ENCODE peak calls at places on chromosomes 4 and X, in nine cellular contexts. C is left ventricle myocardium inferior, H is caudate nucleus, I is aorta, D is GM23248, N is lower lobe of right lung, L is left lung, T is GM23338, Z is A549. V is an unnamed sample.

GRCh38 chr4:100061835-100062234 is 111.8 kb upstream of the H2AZ1 start:
- DNase-seq in D (peak; percentile 8), N (no peak), I (no peak), Z (no peak), C (no peak), T (no peak), L (no peak), H (no peak), V (no peak)

GRCh38 chr4:69214716-69215115 is at the start of gene UGT2B11:
- DNase-seq in L (no peak), T (no peak), N (no peak), C (no peak), I (no peak), D (no peak), Z (peak; percentile 71), H (no peak), V (no peak)

GRCh38 chr4:26351685-26352084 is 30.9 kb downstream of the RBPJ start:
- DNase-seq in T (no peak), Z (no peak), C (no peak), N (no peak), L (no peak), D (no peak), H (no peak), I (no peak), V (no peak)

GRCh38 chr4:148735432-148736155 is 293.4 kb upstream of the NR3C2 start:
- DNase-seq in D (no peak), I (no peak), L (no peak), H (no peak), Z (no peak), N (no peak), T (no peak), C (no peak), V (no peak)

GRCh38 chrX:75623535-75623934 is 100.7 kb upstream of the ZDHHC15 start:
- DNase-seq in C (no peak), L (no peak), N (no peak), H (no peak), Z (peak; percentile 1), T (peak; percentile 49), D (no peak), I (no peak), V (no peak)

GRCh38 chr4:20418865-20419451 is 167.3 kb downstream of the SLIT2 start:
- DNase-seq in H (no peak), I (no peak), C (no peak), N (no peak), Z (peak; percentile 40), T (peak; percentile 48), D (peak; percentile 83), L (no peak), V (no peak)

GRCh38 chr4:139609647-139610046 is 53.6 kb upstream of the SETD7 start:
- DNase-seq in D (peak; percentile 71), L (no peak), N (no peak), Z (peak; percentile 53), I (no peak), T (no peak), H (no peak), C (no peak), V (no peak)

GRCh38 chrX:23799469-23800065 is 16.6 kb downstream of the SAT1 start:
- DNase-seq in H (no peak), L (no peak), Z (no peak), D (peak; percentile 26), N (no peak), T (no peak), C (no peak), I (no peak), V (no peak)

GRCh38 chr4:153450545-153450917 is 15.6 kb upstream of the TMEM131L start:
- DNase-seq in T (no peak), I (no peak), C (no peak), L (no peak), D (no peak), Z (no peak), N (no peak), H (no peak), V (no peak)

GRCh38 chr4:153447175-153447887 is 18.8 kb upstream of the TMEM131L start:
- DNase-seq in N (no peak), C (no peak), H (no peak), D (peak; percentile 52), T (no peak), Z (no peak), L (no peak), I (no peak), V (no peak)

GRCh38 chr4:153449338-153449737 is 16.8 kb upstream of the TMEM131L start:
- DNase-seq in T (no peak), C (no peak), I (no peak), L (no peak), H (no peak), Z (no peak), N (no peak), D (no peak), V (no peak)

GRCh38 chr4:153451931-153452660 is 14.1 kb upstream of the TMEM131L start:
- DNase-seq in T (peak; percentile 82), I (no peak), L (peak; percentile 73), H (no peak), D (no peak), Z (no peak), C (no peak), N (peak; percentile 49), V (peak; percentile 79)

DNA sequence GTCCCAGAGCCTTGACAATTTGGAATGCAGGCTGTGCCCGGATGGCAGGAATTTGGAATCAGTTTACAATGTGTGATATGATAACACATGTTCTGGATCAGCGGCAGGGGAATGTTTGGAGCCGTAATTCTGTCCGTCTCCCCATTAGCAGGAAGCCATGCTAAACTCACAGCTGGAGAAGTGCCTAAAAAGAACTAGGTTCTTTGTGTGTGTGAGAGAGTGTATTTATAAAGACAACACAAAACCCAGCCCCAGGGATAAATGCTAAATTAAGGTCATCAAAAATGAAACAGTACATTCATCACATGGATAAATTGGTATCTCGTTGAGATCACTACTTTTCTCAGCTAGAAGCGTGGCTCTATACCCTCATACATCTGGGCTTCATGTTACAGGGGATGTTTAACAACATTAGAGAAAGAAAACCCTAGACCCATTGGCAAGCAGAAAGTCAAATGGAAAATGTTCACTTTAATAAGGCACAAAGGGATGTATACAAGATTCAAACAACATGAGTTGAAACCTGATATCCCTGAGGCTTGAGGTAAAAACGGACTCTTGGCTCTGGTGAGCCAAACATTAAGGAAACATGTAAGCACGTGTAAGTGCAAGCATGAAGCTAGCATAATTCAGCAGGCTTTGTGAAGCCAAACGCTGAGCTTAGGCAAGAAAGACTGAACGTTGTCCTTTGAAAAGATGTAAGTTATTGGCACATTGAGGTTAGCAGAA is 18.0 kb upstream of the TMEM131L start:
- DNase-seq in L (no peak), Z (no peak), I (no peak), H (no peak), N (no peak), C (no peak), T (no peak), D (no peak), V (no peak)
- H3K27ac ChIP-seq in L (peak overlapping the region; percentile 24), Z (no peak overlapping the region), I (no peak overlapping the region), H (no peak overlapping the region), N (no peak overlapping the region), C (peak overlapping the region; percentile 21), T (no peak overlapping the region), D (no peak overlapping the region), V (peak overlapping the region; percentile 32)

GRCh38 chrX:67601771-67602170 is 58.0 kb downstream of the AR start:
- DNase-seq in Z (no peak), T (no peak), D (peak; percentile 15), H (no peak), L (no peak), N (no peak), I (no peak), C (no peak), V (no peak)

GRCh38 chrX:67599532-67599931 is 55.7 kb downstream of the AR start:
- DNase-seq in I (no peak), N (no peak), D (no peak), T (no peak), Z (no peak), L (no peak), C (no peak), H (no peak), V (no peak)

GRCh38 chrX:67610282-67610681 is 66.5 kb downstream of the AR start:
- DNase-seq in C (no peak), L (no peak), H (no peak), D (no peak), N (no peak), I (no peak), Z (no peak), T (no peak), V (no peak)

GRCh38 chrX:67607436-67607835 is 63.6 kb downstream of the AR start:
- DNase-seq in I (no peak), C (no peak), T (no peak), Z (no peak), D (peak; percentile 71), H (no peak), N (no peak), L (no peak), V (no peak)

DNA sequence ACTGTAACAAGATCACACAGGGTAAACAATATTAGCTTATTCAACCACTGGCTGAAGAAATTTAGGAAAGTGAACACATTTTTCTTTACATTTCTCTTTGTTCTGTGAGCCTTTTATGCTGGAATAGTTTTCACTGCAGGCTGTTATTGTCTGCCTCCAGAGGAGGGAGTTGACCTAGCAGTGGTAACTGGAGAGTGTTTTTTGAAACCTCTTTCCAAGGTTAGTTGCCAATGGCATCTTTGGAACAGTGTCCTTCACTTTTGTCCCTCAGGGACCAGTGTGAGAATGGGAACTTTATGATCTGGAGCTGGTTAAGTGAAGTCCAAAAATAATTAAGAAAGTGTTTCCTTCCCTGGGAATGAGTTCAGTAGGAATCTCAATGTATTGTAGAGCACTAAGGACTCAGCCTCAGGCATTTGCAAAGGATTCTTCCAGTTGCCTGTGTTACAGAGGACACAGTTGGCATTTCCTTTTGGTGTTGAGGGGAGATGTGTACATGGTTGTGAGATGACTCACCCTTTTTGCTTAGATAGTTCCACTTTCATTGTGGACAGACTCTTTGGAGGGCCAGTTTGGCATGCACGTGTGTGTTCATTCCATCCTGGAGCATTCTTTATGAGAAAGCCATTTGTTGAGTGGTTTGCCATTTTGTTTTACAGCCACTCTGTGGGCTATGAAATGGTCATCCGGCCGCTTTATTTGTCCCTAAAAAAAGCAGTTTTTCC is 61.3 kb downstream of the AR start:
- DNase-seq in I (no peak), Z (peak; percentile 79), D (peak; percentile 86), H (no peak), T (peak; percentile 15), L (no peak), N (no peak), C (no peak), V (no peak)
- H3K27ac ChIP-seq in I (no peak overlapping the region), Z (peak overlapping the region; percentile 70), D (peak overlapping the region; percentile 76), H (no peak overlapping the region), T (no peak overlapping the region), L (no peak overlapping the region), N (no peak overlapping the region), C (no peak overlapping the region), V (no peak overlapping the region)

DNA sequence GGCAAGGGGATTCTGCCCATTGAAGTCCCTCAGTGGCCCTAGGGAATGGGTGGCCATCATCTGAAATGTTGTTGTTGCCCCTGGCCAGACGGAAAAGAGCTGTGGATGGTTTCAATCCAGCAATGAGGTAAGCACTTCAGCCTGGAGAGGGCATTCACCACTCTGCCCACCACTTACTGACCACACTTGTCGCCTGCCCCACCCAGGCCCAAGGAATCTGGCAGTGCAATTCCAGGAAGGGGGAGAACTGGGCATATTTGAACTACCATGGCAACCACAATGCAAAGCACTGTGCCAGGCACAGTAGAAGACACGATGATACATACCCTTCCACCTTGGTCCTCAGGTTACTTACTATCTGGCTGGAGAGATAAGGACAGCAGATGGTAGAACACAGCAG is 161.6 kb downstream of the PDGFRA start:
- DNase-seq in D (no peak), T (no peak), N (peak; percentile 64), L (no peak), Z (no peak), I (no peak), H (no peak), C (no peak), V (no peak)
- H3K27ac ChIP-seq in D (no peak overlapping the region), T (no peak overlapping the region), N (peak overlapping the region; percentile 8), L (no peak overlapping the region), Z (no peak overlapping the region), I (no peak overlapping the region), H (no peak overlapping the region), C (no peak overlapping the region), V (no peak overlapping the region)

DNA sequence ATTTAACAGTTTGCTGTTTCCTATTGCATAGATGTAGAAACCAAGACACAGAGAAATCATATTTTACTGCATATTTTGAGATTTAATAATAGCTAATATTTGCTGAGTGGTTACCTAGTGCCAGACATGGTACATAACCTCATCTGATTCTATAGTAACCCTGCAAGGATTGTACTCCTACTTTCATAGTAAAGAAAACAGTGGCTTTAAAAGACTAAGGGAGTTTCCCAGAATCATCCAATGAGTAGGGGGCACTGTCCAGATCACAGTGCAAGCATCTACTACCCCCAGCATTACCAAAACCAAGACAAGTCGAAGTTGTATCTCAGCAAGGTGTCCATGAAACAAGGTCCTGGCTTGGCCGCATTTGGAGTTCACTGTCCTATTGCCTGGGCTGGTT is 224.5 kb upstream of the TENM3 start:
- DNase-seq in I (no peak), N (no peak), Z (no peak), D (no peak), L (no peak), C (no peak), H (no peak), T (no peak), V (no peak)
- H3K27ac ChIP-seq in I (no peak overlapping the region), N (no peak overlapping the region), Z (no peak overlapping the region), D (no peak overlapping the region), L (no peak overlapping the region), C (no peak overlapping the region), H (no peak overlapping the region), T (no peak overlapping the region), V (no peak overlapping the region)